ENCODE peak calls at places on chromosome X, in six cellular contexts. D, G, R, L, I and P are unnamed samples.

GRCh38 chrX:129706395-129707072 is 32.2 kb upstream of the XPNPEP2 start:
- DNase-seq in L (no peak), G (no peak), R (no peak), I (no peak), D (no peak), P (no peak)

GRCh38 chrX:134362560-134363089 is 97.3 kb upstream of the HPRT1 start:
- DNase-seq in R (no peak), I (no peak), G (no peak), D (no peak), L (no peak), P (no peak)

GRCh38 chrX:23953908-23954269 is 46.1 kb downstream of the CXorf58 start:
- DNase-seq in D (no peak), L (no peak), G (no peak), I (no peak), R (no peak), P (no peak)

GRCh38 chrX:10630320-10630719 is 9.9 kb upstream of the MID1 start:
- DNase-seq in I (no peak), L (no peak), G (no peak), D (no peak), R (no peak), P (no peak)

GRCh38 chrX:148380614-148381561 is 119.5 kb upstream of the AFF2 start:
- DNase-seq in L (no peak), R (no peak), I (no peak), D (no peak), G (no peak), P (no peak)

GRCh38 chrX:152904151-152905080 is 6.5 kb downstream of the ZNF185 start:
- DNase-seq in I (peak; percentile 77), G (no peak), D (peak; percentile 55), R (peak; percentile 56), L (peak; percentile 34), P (peak; percentile 70)

GRCh38 chrX:121642415-121642814 is 595.0 kb downstream of the GLUD2 start:
- DNase-seq in R (no peak), D (no peak), I (no peak), G (no peak), L (no peak), P (no peak)

GRCh38 chrX:9420513-9420912 is 44.3 kb upstream of the TBL1X start:
- DNase-seq in D (no peak), R (no peak), L (no peak), I (peak; percentile 15), G (no peak), P (no peak)

GRCh38 chrX:1450381-1451161 is 2.1 kb downstream of the ASMTL start:
- DNase-seq in G (peak; percentile 32), L (no peak), D (no peak), R (no peak), I (no peak), P (no peak)

GRCh38 chrX:30824275-30824674 is 64.8 kb downstream of the TAB3 start:
- DNase-seq in I (no peak), G (no peak), R (no peak), D (no peak), L (no peak), P (no peak)

GRCh38 chrX:30822719-30823118 is 66.3 kb downstream of the TAB3 start:
- DNase-seq in R (no peak), L (no peak), I (no peak), D (no peak), G (no peak), P (no peak)

GRCh38 chrX:30822068-30822671 is 66.9 kb downstream of the TAB3 start:
- DNase-seq in R (no peak), I (no peak), D (no peak), L (no peak), G (no peak), P (no peak)

GRCh38 chrX:30819080-30819479 is 70.0 kb downstream of the TAB3 start:
- DNase-seq in L (no peak), R (no peak), D (no peak), I (no peak), G (no peak), P (no peak)

GRCh38 chrX:30821116-30821515 is 67.9 kb downstream of the TAB3 start:
- DNase-seq in I (no peak), L (no peak), G (no peak), R (no peak), D (no peak), P (no peak)
- TF ChIP-seq CTCF in I (no peak), L (no peak), G (no peak), R (no peak), D (no peak), P (no peak)

DNA sequence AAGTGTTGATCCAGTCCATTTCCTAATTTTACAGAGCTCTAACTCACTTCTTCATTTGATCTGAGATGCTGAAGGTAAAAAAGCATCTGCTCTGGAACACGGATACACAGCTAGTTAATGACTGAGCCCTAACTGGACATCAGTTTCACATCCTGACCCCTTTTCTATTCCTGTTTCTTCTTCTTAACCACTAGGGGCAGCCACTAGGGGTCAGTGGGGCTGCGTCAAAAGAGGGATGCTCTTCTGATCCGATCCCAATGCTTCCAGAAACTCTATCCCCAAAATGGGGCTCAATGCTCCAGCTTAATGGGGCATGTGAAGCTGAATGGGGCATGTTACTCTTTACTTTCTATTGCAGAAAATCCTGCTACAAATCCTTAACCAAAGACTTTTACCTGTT is 33.4 kb upstream of the PHKA2 start:
- DNase-seq in L (no peak), R (peak; percentile 13), G (no peak), I (peak; percentile 17), D (peak; percentile 2), P (peak; percentile 28)
- TF ChIP-seq CTCF in L (peak; percentile 65), R (peak; percentile 50), G (peak; percentile 18), I (peak; percentile 51), D (peak; percentile 62), P (peak; percentile 48)

DNA sequence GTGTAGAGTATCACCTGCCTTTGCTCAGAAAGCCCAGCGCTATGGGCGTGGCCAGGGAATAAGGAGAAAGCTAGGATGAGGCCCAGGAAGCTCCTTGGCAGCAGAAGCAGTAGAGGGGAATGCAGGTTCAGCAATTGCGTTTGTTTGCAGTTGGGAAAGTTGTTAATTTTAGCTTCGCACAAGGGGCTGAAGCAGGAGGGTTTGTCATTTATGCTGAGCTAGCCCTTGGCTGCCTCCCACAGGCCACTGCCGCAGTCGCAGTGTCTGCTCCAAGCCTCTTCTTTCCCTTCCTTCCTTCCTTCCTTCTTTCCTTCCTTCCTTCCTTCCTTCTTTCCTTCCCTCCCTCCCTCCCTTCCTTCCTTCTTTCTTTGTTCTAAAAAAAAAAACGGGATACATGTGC is 21.5 kb downstream of the FRMPD3 start:
- DNase-seq in R (no peak), L (no peak), I (no peak), G (no peak), D (no peak), P (no peak)
- TF ChIP-seq CTCF in R (no peak), L (peak; percentile 26), I (no peak), G (no peak), D (peak; percentile 31), P (no peak)

GRCh38 chrX:36961590-36961989 is 46.6 kb upstream of the FAM47C start:
- DNase-seq in L (no peak), I (no peak), D (no peak), R (no peak), G (no peak), P (peak; percentile 6)
- TF ChIP-seq CTCF in L (peak; percentile 40), I (no peak), D (peak; percentile 37), R (no peak), G (no peak), P (peak; percentile 16)

GRCh38 chrX:74119016-74119910 is 184.7 kb upstream of the ZCCHC13 start:
- DNase-seq in G (no peak), L (no peak), D (no peak), R (no peak), I (peak; percentile 57), P (no peak)
- TF ChIP-seq CTCF in G (no peak), L (no peak), D (no peak), R (no peak), I (no peak), P (no peak)

DNA sequence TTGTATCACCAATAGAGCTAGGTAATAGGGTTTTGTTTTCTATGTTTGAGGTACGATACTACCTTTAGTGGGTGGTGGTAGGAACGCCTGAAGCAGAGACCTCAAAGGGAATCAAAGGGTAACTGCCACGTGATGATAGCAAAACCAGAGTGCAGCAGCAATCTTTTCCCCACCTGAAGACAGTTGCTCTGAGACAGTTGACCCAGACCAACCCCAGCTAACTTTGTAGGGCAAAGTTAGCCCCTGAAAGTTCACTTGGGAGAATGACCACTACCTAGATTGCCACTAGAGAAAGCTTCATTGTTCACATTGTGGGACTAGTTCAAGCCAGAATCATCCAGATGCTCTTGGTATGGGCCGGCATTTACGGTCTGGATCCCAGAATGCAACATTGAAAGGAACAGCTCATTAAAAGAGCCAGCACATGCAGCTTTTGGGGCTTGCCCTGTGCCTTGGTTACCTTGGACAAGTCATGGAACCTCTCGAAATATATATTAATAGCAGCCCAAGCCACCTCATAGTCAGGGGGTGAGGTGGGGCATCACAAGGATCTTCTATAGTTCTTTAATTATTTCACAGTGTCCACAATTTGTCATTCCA is 4.0 kb downstream of the SEPTIN6 start:
- DNase-seq in R (no peak), G (no peak), L (no peak), I (no peak), D (no peak), P (no peak)
- TF ChIP-seq CTCF in R (no peak), G (no peak), L (no peak), I (no peak), D (no peak), P (no peak)

GRCh38 chrX:135629342-135629741 is 84.1 kb upstream of the CT45A1 start:
- DNase-seq in I (no peak), D (no peak), L (no peak), R (no peak), G (no peak), P (no peak)

DNA sequence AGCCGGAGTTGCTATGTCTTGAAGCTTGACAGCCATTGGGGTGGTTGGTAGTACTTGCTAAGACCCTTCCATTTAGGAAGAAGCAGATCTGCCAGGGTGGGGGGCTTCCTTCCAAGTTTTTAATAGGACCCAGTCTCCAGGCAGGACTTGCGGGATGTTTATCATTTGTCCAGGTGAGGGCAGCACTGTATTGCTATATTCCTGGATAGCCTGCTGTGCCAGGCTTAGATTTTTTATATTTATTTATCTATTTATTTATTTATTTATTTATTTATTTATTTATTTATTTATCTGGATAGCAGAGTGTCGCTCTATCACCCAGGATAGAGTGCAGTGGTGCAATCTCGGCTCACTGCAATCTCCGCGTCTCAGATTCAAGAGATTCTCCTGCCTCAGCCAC is 87.4 kb upstream of the CT45A1 start:
- DNase-seq in D (no peak), R (peak; percentile 38), G (no peak), I (no peak), L (no peak), P (no peak)
- TF ChIP-seq CTCF in D (peak; percentile 41), R (peak; percentile 27), G (no peak), I (peak; percentile 10), L (peak; percentile 30), P (no peak)

DNA sequence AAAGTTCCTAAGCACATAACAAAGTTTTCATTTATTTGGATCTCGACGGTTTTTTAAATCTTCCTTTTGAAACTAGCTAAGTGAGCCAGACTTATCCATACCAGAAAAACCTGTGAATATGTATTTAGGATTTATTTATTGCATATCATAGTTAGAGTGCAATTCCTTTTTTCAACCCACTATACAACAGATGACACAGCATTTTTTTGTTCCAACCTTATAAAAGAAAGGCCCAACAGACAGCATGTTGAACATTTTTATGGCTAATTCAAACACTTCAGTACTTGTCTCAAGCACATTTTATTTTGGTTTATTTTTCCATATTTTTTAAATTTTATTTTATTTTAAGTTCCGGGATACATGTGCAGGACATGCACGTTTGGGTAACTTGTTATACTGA is 15.1 kb upstream of the RNF128 start:
- DNase-seq in G (no peak), D (no peak), L (no peak), R (no peak), I (no peak), P (no peak)
- TF ChIP-seq CTCF in G (no peak), D (no peak), L (no peak), R (no peak), I (no peak), P (no peak)